ENCODE peak calls at places on chromosomes 11 and 22, in five cellular contexts. Z is CD4-positive, alpha-beta T cell; J is AG10803; X is left ventricle myocardium inferior; T is endothelial cell. S is an unnamed sample.

GRCh38 chr22:37669586-37669985 is 5.8 kb upstream of the LGALS1 start:
- DNase-seq in Z (no peak), J (peak; percentile 86), X (no peak), T (no peak), S (no peak)

GRCh38 chr11:119315139-119316016 is 1.6 kb downstream of the MCAM start:
- DNase-seq in Z (peak; percentile 44), J (no peak), X (peak; percentile 41), T (no peak), S (no peak)

GRCh38 chr11:46127150-46127638 is 5.9 kb upstream of the PHF21A start:
- DNase-seq in Z (peak; percentile 18), J (peak; percentile 66), X (no peak), T (no peak), S (peak; percentile 9)

GRCh38 chr11:48087974-48088681 is 107.8 kb downstream of the PTPRJ start:
- DNase-seq in Z (no peak), J (no peak), X (peak; percentile 46), T (no peak), S (no peak)

GRCh38 chr22:50691521-50691920 is 18.9 kb downstream of the SHANK3 start:
- DNase-seq in Z (no peak), J (peak; percentile 29), X (no peak), T (no peak), S (peak; percentile 46)

GRCh38 chr11:123561046-123561781 is 93.2 kb downstream of the SCN3B start:
- DNase-seq in Z (no peak), J (peak; percentile 40), X (peak; percentile 51), T (peak; percentile 57), S (peak; percentile 80)

GRCh38 chr11:14443642-14444041 is 56.0 kb downstream of the COPB1 start:
- DNase-seq in Z (no peak), J (peak; percentile 35), X (no peak), T (no peak), S (peak; percentile 27)

GRCh38 chr22:32572741-32573140 is 98.1 kb downstream of the FBXO7 start:
- DNase-seq in Z (no peak), J (no peak), X (no peak), T (no peak), S (no peak)

GRCh38 chr22:20258584-20259335 is 9.4 kb downstream of the RTN4R start:
- DNase-seq in Z (no peak), J (no peak), X (no peak), T (peak; percentile 36), S (no peak)

GRCh38 chr22:20451920-20452319 is 14.3 kb upstream of the SCARF2 start:
- DNase-seq in Z (no peak), J (no peak), X (no peak), T (no peak), S (no peak)

GRCh38 chr11:70088735-70089250 is 10.7 kb downstream of the ANO1 start:
- DNase-seq in Z (no peak), J (no peak), X (no peak), T (no peak), S (no peak)

GRCh38 chr11:70084046-70084984 is 6.2 kb downstream of the ANO1 start:
- DNase-seq in Z (no peak), J (no peak), X (no peak), T (no peak), S (peak; percentile 36)

GRCh38 chr11:70089631-70090030 is 11.5 kb downstream of the ANO1 start:
- DNase-seq in Z (no peak), J (no peak), X (no peak), T (no peak), S (no peak)

GRCh38 chr11:70085815-70086769 is 8.0 kb downstream of the ANO1 start:
- DNase-seq in Z (no peak), J (no peak), X (no peak), T (no peak), S (no peak)

DNA sequence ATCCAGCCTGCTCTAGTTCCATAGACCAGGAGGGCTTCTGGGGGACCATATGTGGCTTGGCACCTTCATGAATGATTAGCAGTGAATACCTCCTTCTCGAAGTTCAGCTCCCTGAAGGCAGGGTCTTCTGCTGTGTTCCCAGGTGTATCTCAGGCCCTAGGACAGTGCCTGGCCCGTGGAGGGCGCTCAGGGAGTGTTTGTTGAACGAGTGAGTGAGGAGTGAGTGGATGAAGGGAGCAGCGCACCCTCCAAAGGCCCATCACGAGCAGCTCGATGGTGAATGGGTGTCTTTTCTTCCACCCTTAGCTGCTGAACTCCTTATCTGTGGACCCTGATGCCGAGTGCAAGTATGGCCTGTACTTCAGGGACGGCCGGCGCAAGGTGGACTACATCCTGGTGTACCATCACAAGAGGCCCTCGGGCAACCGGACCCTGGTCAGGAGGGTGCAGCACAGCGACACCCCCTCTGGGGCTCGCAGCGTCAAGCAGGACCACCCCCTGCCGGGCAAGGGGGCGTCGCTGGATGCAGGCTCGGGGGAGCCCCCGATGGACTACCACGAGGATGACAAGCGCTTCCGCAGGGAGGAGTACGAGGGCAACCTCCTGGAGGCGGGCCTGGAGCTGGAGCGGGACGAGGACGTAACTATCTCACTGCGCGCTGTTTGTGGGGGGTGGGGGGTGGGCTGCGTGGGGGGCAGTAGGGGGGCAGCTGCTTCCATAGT is 9.5 kb downstream of the ANO1 start:
- DNase-seq in Z (no peak), J (no peak), X (no peak), T (no peak), S (no peak)
- TF ChIP-seq CTCF in Z (no peak), J (no peak), X (no peak), T (no peak), S (peak; percentile 1)

GRCh38 chr11:57700425-57700824 is 11.6 kb downstream of the MED19 start:
- DNase-seq in Z (no peak), J (no peak), X (no peak), T (no peak), S (no peak)
- TF ChIP-seq CTCF in Z (no peak), J (no peak), X (no peak), T (no peak), S (no peak)

GRCh38 chr22:39559456-39560105 is 11.0 kb upstream of the CACNA1I start:
- DNase-seq in Z (no peak), J (peak; percentile 13), X (no peak), T (peak; percentile 56), S (peak; percentile 42)
- TF ChIP-seq CTCF in Z (no peak), J (peak; percentile 45), X (peak; percentile 44), T (peak; percentile 66), S (peak; percentile 68)

DNA sequence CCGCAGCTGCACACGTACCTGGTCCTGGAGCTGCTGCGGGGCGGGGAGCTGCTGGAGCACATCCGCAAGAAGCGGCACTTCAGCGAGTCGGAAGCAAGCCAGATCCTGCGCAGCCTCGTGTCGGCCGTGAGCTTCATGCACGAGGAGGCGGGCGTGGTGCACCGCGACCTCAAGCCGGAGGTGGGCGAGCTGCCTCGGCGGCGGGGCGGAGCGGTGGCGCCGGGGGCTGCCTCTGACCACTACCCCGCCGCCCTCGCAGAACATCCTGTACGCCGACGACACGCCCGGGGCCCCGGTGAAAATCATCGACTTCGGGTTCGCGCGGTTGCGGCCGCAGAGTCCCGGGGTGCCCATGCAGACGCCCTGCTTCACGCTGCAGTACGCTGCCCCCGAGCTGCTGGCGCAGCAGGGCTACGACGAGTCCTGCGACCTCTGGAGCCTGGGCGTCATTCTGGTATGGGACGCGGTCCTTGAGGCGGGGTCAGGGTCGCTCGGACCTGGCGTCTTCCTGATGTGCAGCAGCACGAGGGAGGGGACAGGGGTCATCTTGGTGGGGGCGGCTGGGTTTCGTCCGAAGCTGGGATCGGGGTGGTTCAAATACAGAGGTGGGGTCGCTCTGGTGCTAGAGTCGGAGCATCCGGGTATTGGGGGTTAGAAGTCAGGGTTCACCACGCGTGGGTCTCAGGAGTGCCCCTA is 10.6 kb downstream of the RPS6KA4 start:
- DNase-seq in Z (no peak), J (no peak), X (no peak), T (no peak), S (no peak)
- TF ChIP-seq CTCF in Z (no peak), J (no peak), X (no peak), T (no peak), S (no peak)